ENCODE peak calls at places on chromosomes 6 and 20, in ten cellular contexts. One of them, this sample, is unnamed. For H3K4me1, the result is how much of the 10 kb centered on the place peaks cover.

GRCh38 chr20:33724439-33725094 is 4.5 kb upstream of the PXMP4 start:
- DNase-seq in body of pancreas: no peak
- DNase-seq in vagina: no peak
- DNase-seq in psoas muscle: no peak
- DNase-seq in SJSA1: no peak
- DNase-seq in mesenchymal stem cell: no peak
- DNase-seq in SK-N-SH: no peak
- DNase-seq in aorta: no peak
- DNase-seq in endothelial cell of umbilical vein: no peak
- DNase-seq in hepatocyte: no peak
- DNase-seq in this sample: no peak

GRCh38 chr20:5608448-5609161 is 141.6 kb upstream of the SHLD1 start:
- DNase-seq in body of pancreas: no peak
- DNase-seq in vagina: no peak
- DNase-seq in psoas muscle: no peak
- DNase-seq in SJSA1: no peak
- DNase-seq in mesenchymal stem cell: peak
- DNase-seq in SK-N-SH: no peak
- DNase-seq in aorta: no peak
- DNase-seq in endothelial cell of umbilical vein: peak
- DNase-seq in hepatocyte: no peak
- DNase-seq in this sample: no peak

GRCh38 chr6:149389509-149390297 is 10.4 kb upstream of the SUMO4 start:
- DNase-seq in body of pancreas: no peak
- DNase-seq in vagina: no peak
- DNase-seq in psoas muscle: no peak
- DNase-seq in SJSA1: peak
- DNase-seq in mesenchymal stem cell: no peak
- DNase-seq in SK-N-SH: no peak
- DNase-seq in aorta: no peak
- DNase-seq in endothelial cell of umbilical vein: no peak
- DNase-seq in hepatocyte: no peak
- DNase-seq in this sample: no peak

GRCh38 chr6:160330621-160331020 is 17.6 kb upstream of the SLC22A3 start:
- DNase-seq in body of pancreas: no peak
- DNase-seq in vagina: no peak
- DNase-seq in psoas muscle: no peak
- DNase-seq in SJSA1: no peak
- DNase-seq in mesenchymal stem cell: no peak
- DNase-seq in SK-N-SH: no peak
- DNase-seq in aorta: no peak
- DNase-seq in endothelial cell of umbilical vein: no peak
- DNase-seq in hepatocyte: no peak
- DNase-seq in this sample: no peak

GRCh38 chr6:84027340-84028183 is 6.0 kb upstream of the MRAP2 start:
- DNase-seq in body of pancreas: peak
- DNase-seq in vagina: no peak
- DNase-seq in psoas muscle: no peak
- DNase-seq in SJSA1: no peak
- DNase-seq in mesenchymal stem cell: no peak
- DNase-seq in SK-N-SH: peak
- DNase-seq in aorta: peak
- DNase-seq in endothelial cell of umbilical vein: peak
- DNase-seq in hepatocyte: peak
- DNase-seq in this sample: no peak

GRCh38 chr6:166999845-167000253 is 652 bp downstream of the CEP43 start:
- DNase-seq in body of pancreas: no peak
- DNase-seq in vagina: no peak
- DNase-seq in psoas muscle: no peak
- DNase-seq in SJSA1: no peak
- DNase-seq in mesenchymal stem cell: peak
- DNase-seq in SK-N-SH: no peak
- DNase-seq in aorta: no peak
- DNase-seq in endothelial cell of umbilical vein: peak
- DNase-seq in hepatocyte: peak
- DNase-seq in this sample: no peak

GRCh38 chr20:39986231-39986904 is 702.7 kb downstream of the MAFB start:
- DNase-seq in body of pancreas: peak
- DNase-seq in vagina: no peak
- DNase-seq in psoas muscle: peak
- DNase-seq in SJSA1: peak
- DNase-seq in mesenchymal stem cell: peak
- DNase-seq in SK-N-SH: peak
- DNase-seq in aorta: peak
- DNase-seq in endothelial cell of umbilical vein: no peak
- DNase-seq in hepatocyte: peak
- DNase-seq in this sample: no peak

GRCh38 chr6:148445620-148446019 is 103.0 kb downstream of the SASH1 start:
- DNase-seq in body of pancreas: no peak
- DNase-seq in vagina: no peak
- DNase-seq in psoas muscle: no peak
- DNase-seq in SJSA1: peak
- DNase-seq in mesenchymal stem cell: peak
- DNase-seq in SK-N-SH: no peak
- DNase-seq in aorta: no peak
- DNase-seq in endothelial cell of umbilical vein: peak
- DNase-seq in hepatocyte: no peak
- DNase-seq in this sample: no peak

GRCh38 chr20:52953020-52953419 is 19.1 kb upstream of the TSHZ2 start:
- DNase-seq in body of pancreas: no peak
- DNase-seq in vagina: no peak
- DNase-seq in psoas muscle: no peak
- DNase-seq in SJSA1: no peak
- DNase-seq in mesenchymal stem cell: peak
- DNase-seq in SK-N-SH: no peak
- DNase-seq in aorta: no peak
- DNase-seq in endothelial cell of umbilical vein: no peak
- DNase-seq in hepatocyte: no peak
- DNase-seq in this sample: no peak

GRCh38 chr6:90413867-90414266 is 117.2 kb upstream of the BACH2 start:
- DNase-seq in body of pancreas: peak
- DNase-seq in vagina: no peak
- DNase-seq in psoas muscle: no peak
- DNase-seq in SJSA1: no peak
- DNase-seq in mesenchymal stem cell: peak
- DNase-seq in SK-N-SH: peak
- DNase-seq in aorta: peak
- DNase-seq in endothelial cell of umbilical vein: no peak
- DNase-seq in hepatocyte: peak
- DNase-seq in this sample: peak

GRCh38 chr6:129104560-129104959 is 221.6 kb downstream of the LAMA2 start:
- DNase-seq in body of pancreas: no peak
- DNase-seq in vagina: no peak
- DNase-seq in psoas muscle: no peak
- DNase-seq in SJSA1: no peak
- DNase-seq in mesenchymal stem cell: no peak
- DNase-seq in SK-N-SH: no peak
- DNase-seq in aorta: no peak
- DNase-seq in endothelial cell of umbilical vein: peak
- DNase-seq in hepatocyte: no peak
- DNase-seq in this sample: no peak

GRCh38 chr6:26028753-26029569 is 58.3 kb upstream of the HFE start:
- DNase-seq in body of pancreas: no peak
- DNase-seq in vagina: no peak
- DNase-seq in psoas muscle: no peak
- DNase-seq in SJSA1: no peak
- DNase-seq in mesenchymal stem cell: peak
- DNase-seq in SK-N-SH: no peak
- DNase-seq in aorta: no peak
- DNase-seq in endothelial cell of umbilical vein: no peak
- DNase-seq in hepatocyte: no peak
- DNase-seq in this sample: no peak

GRCh38 chr20:64103871-64104666 is 3.3 kb downstream of the NPBWR2 start:
- DNase-seq in body of pancreas: peak
- DNase-seq in vagina: no peak
- DNase-seq in psoas muscle: peak
- DNase-seq in SJSA1: no peak
- DNase-seq in mesenchymal stem cell: no peak
- DNase-seq in SK-N-SH: no peak
- DNase-seq in aorta: peak
- DNase-seq in endothelial cell of umbilical vein: no peak
- DNase-seq in hepatocyte: no peak
- DNase-seq in this sample: no peak

GRCh38 chr6:113909224-113909856 is 52.2 kb downstream of the MARCKS start:
- DNase-seq in body of pancreas: no peak
- DNase-seq in vagina: no peak
- DNase-seq in psoas muscle: no peak
- DNase-seq in SJSA1: peak
- DNase-seq in mesenchymal stem cell: peak
- DNase-seq in SK-N-SH: peak
- DNase-seq in aorta: no peak
- DNase-seq in endothelial cell of umbilical vein: peak
- DNase-seq in hepatocyte: peak
- DNase-seq in this sample: no peak

GRCh38 chr20:57672164-57672563 is 37.7 kb downstream of the PMEPA1 start:
- DNase-seq in body of pancreas: peak
- DNase-seq in vagina: no peak
- DNase-seq in psoas muscle: peak
- DNase-seq in SJSA1: no peak
- DNase-seq in mesenchymal stem cell: no peak
- DNase-seq in SK-N-SH: peak
- DNase-seq in aorta: peak
- DNase-seq in endothelial cell of umbilical vein: peak
- DNase-seq in hepatocyte: no peak
- DNase-seq in this sample: no peak

GRCh38 chr6:106688177-106688951 is 59.0 kb downstream of the QRSL1 start:
- DNase-seq in body of pancreas: no peak
- DNase-seq in vagina: no peak
- DNase-seq in psoas muscle: no peak
- DNase-seq in SJSA1: no peak
- DNase-seq in mesenchymal stem cell: no peak
- DNase-seq in SK-N-SH: no peak
- DNase-seq in aorta: no peak
- DNase-seq in endothelial cell of umbilical vein: no peak
- DNase-seq in hepatocyte: no peak
- DNase-seq in this sample: no peak

DNA sequence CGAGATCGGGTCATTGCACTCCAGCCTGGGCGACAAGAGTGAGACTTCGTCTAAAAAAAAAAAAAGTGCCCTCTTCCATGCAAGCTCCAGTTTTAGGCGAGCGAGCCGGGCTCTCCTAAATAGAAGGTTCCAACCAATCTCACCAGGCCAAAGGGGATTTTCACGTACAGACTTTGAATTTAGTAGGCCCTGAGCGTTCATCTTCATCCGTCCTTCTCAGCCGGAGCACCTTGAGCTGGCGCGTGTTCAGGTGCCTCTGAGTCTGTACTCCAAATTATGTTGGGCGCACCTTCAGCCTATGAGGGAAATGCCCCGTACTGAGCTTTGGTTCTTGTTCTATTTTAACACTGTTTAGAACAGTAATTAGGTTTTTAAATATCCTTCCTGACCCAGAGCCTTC is 817 bp upstream of the TAP2 start:
- DNase-seq in body of pancreas: no peak
- DNase-seq in vagina: no peak
- DNase-seq in psoas muscle: no peak
- DNase-seq in SJSA1: no peak
- DNase-seq in mesenchymal stem cell: no peak
- DNase-seq in SK-N-SH: no peak
- DNase-seq in aorta: no peak
- DNase-seq in endothelial cell of umbilical vein: no peak
- DNase-seq in hepatocyte: no peak
- DNase-seq in this sample: no peak
- H3K4me1 ChIP-seq in body of pancreas: under half
- H3K4me1 ChIP-seq in vagina: under half
- H3K4me1 ChIP-seq in psoas muscle: under half
- H3K4me1 ChIP-seq in SJSA1: under half
- H3K4me1 ChIP-seq in mesenchymal stem cell: under half
- H3K4me1 ChIP-seq in SK-N-SH: under half
- H3K4me1 ChIP-seq in aorta: under half
- H3K4me1 ChIP-seq in endothelial cell of umbilical vein: under half
- H3K4me1 ChIP-seq in hepatocyte: under half
- H3K4me1 ChIP-seq in this sample: under half

DNA sequence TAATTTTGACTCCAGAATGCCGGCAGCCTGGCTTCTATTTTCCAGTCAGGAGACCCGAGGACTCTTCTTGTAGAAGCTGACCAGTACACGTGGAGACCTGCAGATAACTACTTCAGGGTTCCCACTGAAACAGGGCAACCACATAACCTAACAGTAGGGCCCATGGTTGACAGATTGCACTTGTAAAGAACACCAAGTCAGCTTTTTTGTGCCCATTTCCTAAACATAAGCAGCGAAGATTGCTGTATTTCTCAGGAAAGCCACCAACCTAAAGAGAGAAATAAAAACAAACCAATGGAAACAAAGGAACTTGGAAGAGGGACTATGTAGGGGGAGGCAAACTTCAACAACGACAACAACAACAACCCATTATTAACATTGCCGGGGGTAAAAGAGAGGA is 50.1 kb upstream of the EDN3 start:
- DNase-seq in body of pancreas: no peak
- DNase-seq in vagina: no peak
- DNase-seq in psoas muscle: no peak
- DNase-seq in SJSA1: no peak
- DNase-seq in mesenchymal stem cell: no peak
- DNase-seq in SK-N-SH: no peak
- DNase-seq in aorta: no peak
- DNase-seq in endothelial cell of umbilical vein: no peak
- DNase-seq in hepatocyte: no peak
- DNase-seq in this sample: no peak
- H3K4me1 ChIP-seq in body of pancreas: under half
- H3K4me1 ChIP-seq in vagina: under half
- H3K4me1 ChIP-seq in psoas muscle: under half
- H3K4me1 ChIP-seq in SJSA1: under half
- H3K4me1 ChIP-seq in mesenchymal stem cell: under half
- H3K4me1 ChIP-seq in SK-N-SH: under half
- H3K4me1 ChIP-seq in aorta: under half
- H3K4me1 ChIP-seq in endothelial cell of umbilical vein: under half
- H3K4me1 ChIP-seq in hepatocyte: under half
- H3K4me1 ChIP-seq in this sample: under half

DNA sequence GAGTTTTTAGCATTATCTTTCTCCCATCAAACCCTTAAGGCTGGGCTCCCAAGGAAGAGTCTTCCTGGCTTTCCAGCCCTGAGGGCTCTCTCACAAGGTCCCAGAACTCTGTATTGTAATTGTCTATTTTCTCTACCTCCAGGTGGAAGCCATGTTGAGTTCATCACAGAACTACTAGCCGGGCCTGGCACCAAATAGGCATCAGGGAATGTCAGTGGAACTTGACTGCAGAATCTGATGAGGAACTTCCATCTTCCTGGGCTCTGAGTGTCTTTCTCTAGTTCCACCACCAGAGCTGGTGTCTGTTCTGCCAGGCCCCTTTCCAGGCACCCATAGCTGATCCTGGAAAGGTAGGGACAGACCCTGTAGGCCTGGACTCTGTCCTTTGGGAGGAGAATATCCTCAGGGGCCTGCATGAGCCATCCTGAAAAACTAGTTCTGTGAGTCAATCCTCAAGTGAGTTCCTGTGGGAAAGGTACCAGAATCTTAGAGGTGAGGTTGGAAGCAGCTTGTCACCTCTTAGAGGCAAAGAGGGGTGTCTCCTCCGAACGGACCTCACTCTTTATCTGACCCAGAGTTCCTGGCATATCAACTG is 11.1 kb upstream of the TOP1 start:
- DNase-seq in body of pancreas: no peak
- DNase-seq in vagina: no peak
- DNase-seq in psoas muscle: no peak
- DNase-seq in SJSA1: no peak
- DNase-seq in mesenchymal stem cell: no peak
- DNase-seq in SK-N-SH: no peak
- DNase-seq in aorta: no peak
- DNase-seq in endothelial cell of umbilical vein: no peak
- DNase-seq in hepatocyte: no peak
- DNase-seq in this sample: no peak
- H3K4me1 ChIP-seq in body of pancreas: under half
- H3K4me1 ChIP-seq in vagina: under half
- H3K4me1 ChIP-seq in psoas muscle: under half
- H3K4me1 ChIP-seq in SJSA1: under half
- H3K4me1 ChIP-seq in mesenchymal stem cell: under half
- H3K4me1 ChIP-seq in SK-N-SH: under half
- H3K4me1 ChIP-seq in aorta: under half
- H3K4me1 ChIP-seq in endothelial cell of umbilical vein: under half
- H3K4me1 ChIP-seq in hepatocyte: under half
- H3K4me1 ChIP-seq in this sample: under half

GRCh38 chr20:1119524-1119923 is 1.1 kb downstream of the PSMF1 start:
- DNase-seq in body of pancreas: no peak
- DNase-seq in vagina: no peak
- DNase-seq in psoas muscle: no peak
- DNase-seq in SJSA1: no peak
- DNase-seq in mesenchymal stem cell: no peak
- DNase-seq in SK-N-SH: no peak
- DNase-seq in aorta: no peak
- DNase-seq in endothelial cell of umbilical vein: no peak
- DNase-seq in hepatocyte: no peak
- DNase-seq in this sample: no peak
- H3K4me1 ChIP-seq in body of pancreas: under half
- H3K4me1 ChIP-seq in vagina: half or more
- H3K4me1 ChIP-seq in psoas muscle: half or more
- H3K4me1 ChIP-seq in SJSA1: under half
- H3K4me1 ChIP-seq in mesenchymal stem cell: under half
- H3K4me1 ChIP-seq in SK-N-SH: under half
- H3K4me1 ChIP-seq in aorta: under half
- H3K4me1 ChIP-seq in endothelial cell of umbilical vein: under half
- H3K4me1 ChIP-seq in hepatocyte: under half
- H3K4me1 ChIP-seq in this sample: under half